ENCODE peak calls at places on chromosomes 11 and 22, in four cellular contexts. One of them, this sample, is unnamed.

GRCh38 chr11:98289592-98289991 is 731.2 kb upstream of the CNTN5 start:
- DNase-seq in HEK293T: no peak
- DNase-seq in SHP77: no peak
- DNase-seq in activated gamma-delta T cell treated with anti-CD3 and anti-CD28 coated beads, Interleukin-2, amount 50 U/mL, for 16 hours: no peak
- DNase-seq in this sample: no peak

GRCh38 chr22:48223488-48224190 is 1461.2 kb downstream of the TBC1D22A start:
- DNase-seq in HEK293T: no peak
- DNase-seq in SHP77: no peak
- DNase-seq in activated gamma-delta T cell treated with anti-CD3 and anti-CD28 coated beads, Interleukin-2, amount 50 U/mL, for 16 hours: no peak
- DNase-seq in this sample: no peak

GRCh38 chr11:45773271-45774022 is 31.5 kb upstream of the SLC35C1 start:
- DNase-seq in HEK293T: no peak
- DNase-seq in SHP77: no peak
- DNase-seq in activated gamma-delta T cell treated with anti-CD3 and anti-CD28 coated beads, Interleukin-2, amount 50 U/mL, for 16 hours: no peak
- DNase-seq in this sample: no peak

GRCh38 chr11:73577496-73577917 is 20.4 kb downstream of the FAM168A start:
- DNase-seq in HEK293T: no peak
- DNase-seq in SHP77: no peak
- DNase-seq in activated gamma-delta T cell treated with anti-CD3 and anti-CD28 coated beads, Interleukin-2, amount 50 U/mL, for 16 hours: no peak
- DNase-seq in this sample: peak

GRCh38 chr11:36129955-36130354 is 159.3 kb downstream of the COMMD9 start:
- DNase-seq in HEK293T: no peak
- DNase-seq in SHP77: no peak
- DNase-seq in activated gamma-delta T cell treated with anti-CD3 and anti-CD28 coated beads, Interleukin-2, amount 50 U/mL, for 16 hours: no peak
- DNase-seq in this sample: no peak

GRCh38 chr11:88411265-88411664 is 73.7 kb upstream of the CTSC start:
- DNase-seq in HEK293T: no peak
- DNase-seq in SHP77: no peak
- DNase-seq in activated gamma-delta T cell treated with anti-CD3 and anti-CD28 coated beads, Interleukin-2, amount 50 U/mL, for 16 hours: no peak
- DNase-seq in this sample: peak

GRCh38 chr11:117972044-117972443 is 14.2 kb upstream of the IL10RA start:
- DNase-seq in HEK293T: no peak
- DNase-seq in SHP77: no peak
- DNase-seq in activated gamma-delta T cell treated with anti-CD3 and anti-CD28 coated beads, Interleukin-2, amount 50 U/mL, for 16 hours: no peak
- DNase-seq in this sample: no peak

GRCh38 chr11:67024410-67024809 is 1.5 kb downstream of the SYT12 start:
- DNase-seq in HEK293T: no peak
- DNase-seq in SHP77: no peak
- DNase-seq in activated gamma-delta T cell treated with anti-CD3 and anti-CD28 coated beads, Interleukin-2, amount 50 U/mL, for 16 hours: peak
- DNase-seq in this sample: no peak

GRCh38 chr11:82494988-82495432 is 238.7 kb downstream of the FAM181B start:
- DNase-seq in HEK293T: peak
- DNase-seq in SHP77: no peak
- DNase-seq in activated gamma-delta T cell treated with anti-CD3 and anti-CD28 coated beads, Interleukin-2, amount 50 U/mL, for 16 hours: no peak
- DNase-seq in this sample: no peak

GRCh38 chr11:44738791-44739190 is 12.0 kb downstream of the TSPAN18 start:
- DNase-seq in HEK293T: no peak
- DNase-seq in SHP77: no peak
- DNase-seq in activated gamma-delta T cell treated with anti-CD3 and anti-CD28 coated beads, Interleukin-2, amount 50 U/mL, for 16 hours: no peak
- DNase-seq in this sample: no peak

GRCh38 chr22:36971726-36972125 is 47.5 kb downstream of the TST start:
- DNase-seq in HEK293T: no peak
- DNase-seq in SHP77: no peak
- DNase-seq in activated gamma-delta T cell treated with anti-CD3 and anti-CD28 coated beads, Interleukin-2, amount 50 U/mL, for 16 hours: no peak
- DNase-seq in this sample: no peak

GRCh38 chr11:100098560-100098959 is 588.5 kb upstream of the ARHGAP42 start:
- DNase-seq in HEK293T: no peak
- DNase-seq in SHP77: no peak
- DNase-seq in activated gamma-delta T cell treated with anti-CD3 and anti-CD28 coated beads, Interleukin-2, amount 50 U/mL, for 16 hours: no peak
- DNase-seq in this sample: no peak

GRCh38 chr22:29457730-29458129 is 19.3 kb downstream of the RFPL1 start:
- DNase-seq in HEK293T: peak
- DNase-seq in SHP77: peak
- DNase-seq in activated gamma-delta T cell treated with anti-CD3 and anti-CD28 coated beads, Interleukin-2, amount 50 U/mL, for 16 hours: no peak
- DNase-seq in this sample: peak

GRCh38 chr11:92415246-92415645 is 190.6 kb downstream of the FAT3 start:
- DNase-seq in HEK293T: no peak
- DNase-seq in SHP77: no peak
- DNase-seq in activated gamma-delta T cell treated with anti-CD3 and anti-CD28 coated beads, Interleukin-2, amount 50 U/mL, for 16 hours: no peak
- DNase-seq in this sample: no peak

GRCh38 chr11:18804621-18805020 is 13.0 kb upstream of the PTPN5 start:
- DNase-seq in HEK293T: peak
- DNase-seq in SHP77: no peak
- DNase-seq in activated gamma-delta T cell treated with anti-CD3 and anti-CD28 coated beads, Interleukin-2, amount 50 U/mL, for 16 hours: no peak
- DNase-seq in this sample: no peak

GRCh38 chr11:100632970-100633452 is 54.1 kb upstream of the ARHGAP42 start:
- DNase-seq in HEK293T: peak
- DNase-seq in SHP77: peak
- DNase-seq in activated gamma-delta T cell treated with anti-CD3 and anti-CD28 coated beads, Interleukin-2, amount 50 U/mL, for 16 hours: no peak
- DNase-seq in this sample: peak

GRCh38 chr22:45454260-45454659 is 40.8 kb downstream of the RIBC2 start:
- DNase-seq in HEK293T: no peak
- DNase-seq in SHP77: no peak
- DNase-seq in activated gamma-delta T cell treated with anti-CD3 and anti-CD28 coated beads, Interleukin-2, amount 50 U/mL, for 16 hours: no peak
- DNase-seq in this sample: peak

GRCh38 chr11:91081440-91082088 is 858.7 kb upstream of the CHORDC1 start:
- DNase-seq in HEK293T: no peak
- DNase-seq in SHP77: no peak
- DNase-seq in activated gamma-delta T cell treated with anti-CD3 and anti-CD28 coated beads, Interleukin-2, amount 50 U/mL, for 16 hours: no peak
- DNase-seq in this sample: no peak

GRCh38 chr22:40044870-40045834 is 50.4 kb downstream of the FAM83F start:
- DNase-seq in HEK293T: peak
- DNase-seq in SHP77: no peak
- DNase-seq in activated gamma-delta T cell treated with anti-CD3 and anti-CD28 coated beads, Interleukin-2, amount 50 U/mL, for 16 hours: peak
- DNase-seq in this sample: peak

GRCh38 chr11:64765291-64765803 is 5.6 kb upstream of the PYGM start:
- DNase-seq in HEK293T: no peak
- DNase-seq in SHP77: no peak
- DNase-seq in activated gamma-delta T cell treated with anti-CD3 and anti-CD28 coated beads, Interleukin-2, amount 50 U/mL, for 16 hours: no peak
- DNase-seq in this sample: no peak

This sample was measured in AG08396.